ENCODE peak calls at places on chromosomes 6 and 20, in ten cellular contexts. P is heart right ventricle; I is iris pigment epithelial cell; T is NCI-H2171; J is activated CD4-positive, alpha-beta T cell treated with anti-CD3 and anti-CD28 coated beads, Interleukin-2, amount 50 U/mL, for 24 hours; N is astrocyte of the spinal cord; L is stimulated activated CD4-positive, alpha-beta T cell treated with anti-CD3 and anti-CD28 coated beads, Interleukin-12 subunit alpha, Interleukin-12 subunit beta, amount 100 ng/mL, for 48 hours; F is activated CD8-positive, alpha-beta memory T cell treated with anti-CD3 and anti-CD28 coated beads, Interleukin-2, amount 50 U/mL, for 4 hours; G is mucosa of gallbladder; C is stimulated activated naive CD8-positive, alpha-beta T cell treated with anti-CD3 and anti-CD28 coated beads, Interleukin-15, Interleukin-2, amounts not matched to agents 100 U/mL and 50 U/mL, for 24 hours. B is an unnamed sample.

GRCh38 chr20:4202441-4202840 is 187.1 kb upstream of the RNF24 start:
- DNase-seq in P (no peak), L (no peak), N (no peak), J (no peak), T (no peak), G (no peak), I (no peak), C (no peak), F (no peak), B (no peak)

GRCh38 chr6:155373276-155373675 is 59.0 kb upstream of the TFB1M start:
- DNase-seq in I (no peak), C (no peak), P (no peak), N (peak), G (no peak), F (no peak), L (no peak), J (no peak), T (no peak), B (no peak)

GRCh38 chr6:7893342-7893741 is 17.2 kb downstream of the TXNDC5 start:
- DNase-seq in N (no peak), J (no peak), G (no peak), L (no peak), I (no peak), P (no peak), T (no peak), C (no peak), F (no peak), B (no peak)

GRCh38 chr6:89117285-89118108 is at the start of gene SRSF12:
- DNase-seq in J (peak), C (peak), N (no peak), L (no peak), F (peak), I (peak), P (peak), G (no peak), T (peak), B (peak)

GRCh38 chr20:15838466-15838865 is 734.8 kb downstream of the KIF16B start:
- DNase-seq in N (no peak), F (no peak), I (no peak), J (no peak), C (no peak), T (no peak), G (no peak), L (no peak), P (no peak), B (no peak)

GRCh38 chr6:148509152-148509571 is 166.5 kb downstream of the SASH1 start:
- DNase-seq in C (no peak), N (peak), J (no peak), P (no peak), L (no peak), F (no peak), T (no peak), I (peak), G (no peak), B (no peak)

GRCh38 chr6:159969204-159969912 is 476 bp downstream of the IGF2R start:
- DNase-seq in F (peak), J (no peak), T (no peak), G (no peak), L (no peak), C (peak), I (peak), N (peak), P (peak), B (peak)

GRCh38 chr6:1479095-1479494 is 89.7 kb downstream of the FOXF2 start:
- DNase-seq in I (peak), T (no peak), L (no peak), F (no peak), N (peak), P (no peak), G (no peak), C (no peak), J (no peak), B (no peak)

GRCh38 chr20:24892522-24892921 is 56.5 kb upstream of the CST7 start:
- DNase-seq in P (no peak), F (no peak), I (no peak), C (no peak), N (no peak), L (no peak), G (no peak), T (no peak), J (no peak), B (no peak)

GRCh38 chr6:107731422-107732319 is 92.4 kb downstream of the SCML4 start:
- DNase-seq in T (peak), J (no peak), N (no peak), I (no peak), F (no peak), G (no peak), C (peak), P (no peak), L (no peak), B (peak)

GRCh38 chr20:62409935-62410741 is 3.1 kb upstream of the CABLES2 start:
- DNase-seq in C (peak), N (peak), I (peak), F (no peak), P (peak), T (peak), G (peak), L (no peak), J (no peak), B (peak)

GRCh38 chr6:53630533-53631269 is 34.9 kb downstream of the KLHL31 start:
- DNase-seq in G (no peak), P (no peak), N (no peak), J (no peak), L (no peak), T (no peak), I (no peak), C (no peak), F (no peak), B (no peak)

GRCh38 chr20:16760431-16761304 is 12.5 kb downstream of the OTOR start:
- DNase-seq in T (no peak), N (no peak), C (no peak), L (no peak), G (peak), F (no peak), J (no peak), P (no peak), I (no peak), B (no peak)

GRCh38 chr6:170075659-170076223 is 215.1 kb downstream of the DLL1 start:
- DNase-seq in G (no peak), N (no peak), F (no peak), I (no peak), C (no peak), P (no peak), T (peak), J (no peak), L (no peak), B (peak)

GRCh38 chr6:153816306-153816845 is 222.7 kb upstream of the OPRM1 start:
- DNase-seq in F (no peak), P (no peak), G (peak), T (no peak), J (no peak), L (no peak), C (no peak), N (no peak), I (no peak), B (no peak)

GRCh38 chr6:144657691-144658090 is 372.6 kb downstream of the UTRN start:
- DNase-seq in G (no peak), J (no peak), F (no peak), T (peak), I (peak), L (no peak), C (no peak), N (peak), P (no peak), B (no peak)

GRCh38 chr6:51579013-51579412 is 508.4 kb downstream of the PKHD1 start:
- DNase-seq in T (no peak), N (no peak), G (no peak), L (no peak), P (no peak), C (no peak), F (no peak), J (no peak), I (no peak), B (no peak)

GRCh38 chr6:111563581-111563980 is 42.1 kb downstream of the TRAF3IP2 start:
- DNase-seq in P (no peak), F (no peak), T (no peak), J (no peak), L (no peak), N (no peak), C (no peak), I (no peak), G (no peak), B (no peak)

GRCh38 chr6:168362276-168362990 is 42.9 kb upstream of the DACT2 start:
- DNase-seq in T (no peak), G (no peak), I (no peak), P (no peak), N (no peak), L (no peak), J (no peak), F (no peak), C (no peak), B (peak)

GRCh38 chr6:38906582-38906981 is 142.0 kb upstream of the GLP1R start:
- DNase-seq in N (no peak), C (no peak), I (no peak), T (no peak), J (no peak), G (no peak), P (no peak), L (no peak), F (no peak), B (no peak)

GRCh38 chr6:137218917-137219663 is at the start of gene IFNGR1:
- DNase-seq in N (peak), L (peak), F (peak), I (peak), T (peak), P (peak), G (peak), C (peak), J (peak), B (peak)

GRCh38 chr6:123742626-123743025 is 61.0 kb upstream of the NKAIN2 start:
- DNase-seq in J (no peak), G (no peak), I (peak), L (no peak), F (no peak), N (peak), P (no peak), C (no peak), T (no peak), B (no peak)

GRCh38 chr20:19321176-19321575 is 108.7 kb downstream of the SLC24A3 start:
- DNase-seq in C (no peak), G (no peak), T (no peak), N (no peak), J (no peak), I (no peak), L (no peak), P (no peak), F (no peak), B (no peak)

GRCh38 chr6:4910060-4910746 is 93.6 kb downstream of the RPP40 start:
- DNase-seq in T (no peak), G (no peak), I (no peak), C (no peak), L (no peak), N (peak), P (no peak), F (no peak), J (no peak), B (no peak)

GRCh38 chr6:88547768-88548167 is 381.6 kb upstream of the CNR1 start:
- DNase-seq in J (no peak), T (no peak), P (no peak), C (no peak), I (no peak), F (no peak), N (no peak), G (no peak), L (no peak), B (no peak)

GRCh38 chr6:24228681-24229255 is 102.8 kb downstream of the NRSN1 start:
- DNase-seq in G (no peak), L (no peak), J (no peak), C (peak), N (peak), P (no peak), F (no peak), I (peak), T (no peak), B (no peak)

GRCh38 chr6:106739387-106739786 is 110.0 kb downstream of the QRSL1 start:
- DNase-seq in F (no peak), N (peak), P (peak), G (peak), J (no peak), C (no peak), T (no peak), L (no peak), I (no peak), B (no peak)

GRCh38 chr6:3517350-3517749 is 60.5 kb upstream of the SLC22A23 start:
- DNase-seq in J (no peak), G (no peak), I (peak), L (no peak), T (no peak), N (peak), F (no peak), C (no peak), P (no peak), B (no peak)

GRCh38 chr6:125294925-125295324 is 6.8 kb downstream of the HDDC2 start:
- DNase-seq in C (no peak), I (no peak), G (no peak), F (no peak), N (no peak), P (no peak), T (no peak), L (no peak), J (no peak), B (no peak)